ENCODE peak calls at places on chromosomes 3 and 15, in ten cellular contexts. S is endothelial cell of umbilical vein, D is Peyer's patch, O is H1, L is AG04450, Y is HCT116, Q is right lobe of liver, P is small intestine, A is tibial artery, B is right atrium auricular region. J is an unnamed sample.

GRCh38 chr15:90891346-90891949 is 7.1 kb downstream of the FES start:
- DNase-seq in S (no peak), D (no peak), O (no peak), L (no peak), Y (no peak), Q (peak; percentile 16), P (no peak), A (no peak), B (no peak), J (no peak)

GRCh38 chr3:125118600-125118999 is 62.8 kb upstream of the HEG1 start:
- DNase-seq in S (no peak), D (no peak), O (no peak), L (no peak), Y (no peak), Q (no peak), P (no peak), A (no peak), B (no peak), J (no peak)

GRCh38 chr3:45218578-45219390 is 7.3 kb downstream of the TMEM158 start:
- DNase-seq in S (no peak), D (no peak), O (no peak), L (peak; percentile 13), Y (no peak), Q (no peak), P (no peak), A (no peak), B (no peak), J (no peak)

GRCh38 chr3:179323197-179323901 is 518 bp downstream of the ZNF639 start:
- DNase-seq in S (peak; percentile 74), D (peak; percentile 81), O (peak; percentile 77), L (no peak), Y (no peak), Q (peak; percentile 76), P (peak; percentile 61), A (peak; percentile 81), B (peak; percentile 75), J (peak; percentile 80)

GRCh38 chr15:75024102-75024636 is 779 bp downstream of the PPCDC start:
- DNase-seq in S (peak; percentile 42), D (no peak), O (no peak), L (no peak), Y (no peak), Q (no peak), P (no peak), A (no peak), B (no peak), J (peak; percentile 45)

GRCh38 chr15:64975390-64975789 is 14.3 kb downstream of the SPG21 start:
- DNase-seq in S (no peak), D (no peak), O (no peak), L (no peak), Y (no peak), Q (no peak), P (no peak), A (no peak), B (no peak), J (no peak)

GRCh38 chr15:73988075-73988969 is 3.8 kb downstream of the STOML1 start:
- DNase-seq in S (no peak), D (no peak), O (no peak), L (no peak), Y (no peak), Q (no peak), P (no peak), A (no peak), B (no peak), J (no peak)

GRCh38 chr15:61037031-61037430 is 192.1 kb downstream of the RORA start:
- DNase-seq in S (peak; percentile 68), D (no peak), O (no peak), L (no peak), Y (no peak), Q (no peak), P (no peak), A (no peak), B (no peak), J (no peak)

GRCh38 chr15:22831473-22831872 is 7.0 kb upstream of the NIPA2 start:
- DNase-seq in S (no peak), D (no peak), O (no peak), L (no peak), Y (no peak), Q (no peak), P (no peak), A (no peak), B (no peak), J (no peak)

GRCh38 chr15:75791337-75791713 is 51.9 kb upstream of the UBE2Q2 start:
- DNase-seq in S (no peak), D (no peak), O (no peak), L (no peak), Y (no peak), Q (no peak), P (no peak), A (no peak), B (no peak), J (no peak)

GRCh38 chr3:48514431-48515227 is 10.7 kb upstream of the SHISA5 start:
- DNase-seq in S (no peak), D (no peak), O (no peak), L (no peak), Y (no peak), Q (no peak), P (no peak), A (no peak), B (no peak), J (no peak)

GRCh38 chr3:194121881-194122280 is 14.1 kb upstream of the HES1 start:
- DNase-seq in S (peak; percentile 48), D (no peak), O (no peak), L (no peak), Y (no peak), Q (no peak), P (peak; percentile 81), A (no peak), B (no peak), J (no peak)

DNA sequence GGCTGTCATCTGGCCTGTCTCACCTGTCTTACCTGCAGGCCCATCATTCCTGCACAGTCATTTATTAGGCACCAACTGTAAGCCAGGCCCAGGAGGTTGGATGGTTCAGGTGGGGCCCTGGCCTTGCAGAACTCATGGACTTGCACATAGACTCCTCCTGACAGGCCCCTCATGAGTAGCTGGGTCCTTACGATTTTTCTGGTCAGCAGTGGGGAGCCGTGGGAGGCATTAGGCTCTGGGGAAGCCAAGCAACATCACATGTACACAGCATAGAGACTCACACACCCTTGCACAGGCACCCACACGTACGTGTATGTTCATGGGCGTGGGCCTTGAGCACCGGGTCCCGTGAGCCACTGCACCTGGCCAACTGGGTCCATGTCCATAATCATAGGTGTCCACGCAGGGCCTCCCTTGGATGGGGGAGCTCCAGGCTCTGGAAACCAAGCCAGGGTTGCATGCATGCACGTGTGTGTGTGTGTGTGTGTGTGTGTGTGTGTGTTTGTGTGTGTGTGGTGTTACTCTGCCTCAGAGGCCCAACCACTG is 20.3 kb downstream of the CISH start:
- DNase-seq in S (no peak), D (no peak), O (no peak), L (no peak), Y (no peak), Q (no peak), P (no peak), A (no peak), B (no peak), J (no peak)
- H3K27ac ChIP-seq in S (no peak overlapping the region), D (peak overlapping the region; percentile 84), O (no peak overlapping the region), L (no peak overlapping the region), Y (no peak overlapping the region), Q (no peak overlapping the region), P (peak overlapping the region; percentile 15), A (no peak overlapping the region), B (no peak overlapping the region), J (no peak overlapping the region)

GRCh38 chr3:66001626-66002025 is 37.1 kb downstream of the MAGI1 start:
- DNase-seq in S (peak; percentile 74), D (no peak), O (no peak), L (no peak), Y (no peak), Q (no peak), P (no peak), A (no peak), B (no peak), J (no peak)
- H3K27ac ChIP-seq in S (no peak overlapping the region), D (no peak overlapping the region), O (no peak overlapping the region), L (no peak overlapping the region), Y (no peak overlapping the region), Q (no peak overlapping the region), P (no peak overlapping the region), A (no peak overlapping the region), B (no peak overlapping the region), J (no peak overlapping the region)

DNA sequence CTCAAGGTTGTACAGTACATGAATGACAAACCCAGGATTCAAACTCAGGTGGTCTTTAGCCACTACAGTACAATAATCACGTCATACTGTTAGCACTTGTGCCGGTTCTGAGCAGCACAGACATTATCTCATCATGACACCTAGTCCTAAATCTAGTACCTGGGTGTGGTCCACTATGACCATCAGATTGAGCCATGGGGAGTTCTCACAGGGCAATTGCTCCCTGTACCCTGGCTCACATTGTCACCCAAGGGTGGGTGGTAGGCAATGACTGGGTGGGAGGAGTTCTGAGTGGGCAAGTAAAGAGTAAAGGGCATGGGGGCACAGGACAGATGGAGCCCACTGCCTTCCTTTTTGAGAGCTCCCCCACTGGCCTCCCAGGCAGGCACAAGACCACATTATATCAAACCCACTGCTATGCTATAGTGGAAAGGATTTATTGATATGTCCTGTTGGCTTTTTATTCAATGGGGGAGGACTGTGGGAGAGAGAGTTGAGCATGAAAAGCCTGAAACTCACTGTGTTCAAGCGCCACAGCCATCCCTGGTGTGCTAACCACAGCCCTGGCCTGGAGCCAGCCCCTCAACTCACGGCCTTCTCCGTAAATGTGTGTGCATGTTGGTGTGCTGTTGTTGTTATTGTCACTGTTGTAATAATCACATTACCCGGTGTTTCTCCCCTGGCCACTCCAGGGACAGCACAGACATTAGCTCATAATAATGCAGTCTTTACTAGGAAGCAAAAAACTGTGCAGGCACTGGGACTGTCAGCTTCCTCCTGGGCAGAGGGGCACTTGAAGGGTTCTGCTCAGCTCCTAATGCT is 27.3 kb downstream of the ADCY5 start:
- DNase-seq in S (no peak), D (no peak), O (no peak), L (no peak), Y (no peak), Q (peak; percentile 49), P (peak; percentile 51), A (no peak), B (no peak), J (peak; percentile 57)
- H3K27ac ChIP-seq in S (no peak overlapping the region), D (no peak overlapping the region), O (no peak overlapping the region), L (no peak overlapping the region), Y (no peak overlapping the region), Q (no peak overlapping the region), P (no peak overlapping the region), A (peak overlapping the region; percentile 96), B (peak overlapping the region; percentile 91), J (no peak overlapping the region)

DNA sequence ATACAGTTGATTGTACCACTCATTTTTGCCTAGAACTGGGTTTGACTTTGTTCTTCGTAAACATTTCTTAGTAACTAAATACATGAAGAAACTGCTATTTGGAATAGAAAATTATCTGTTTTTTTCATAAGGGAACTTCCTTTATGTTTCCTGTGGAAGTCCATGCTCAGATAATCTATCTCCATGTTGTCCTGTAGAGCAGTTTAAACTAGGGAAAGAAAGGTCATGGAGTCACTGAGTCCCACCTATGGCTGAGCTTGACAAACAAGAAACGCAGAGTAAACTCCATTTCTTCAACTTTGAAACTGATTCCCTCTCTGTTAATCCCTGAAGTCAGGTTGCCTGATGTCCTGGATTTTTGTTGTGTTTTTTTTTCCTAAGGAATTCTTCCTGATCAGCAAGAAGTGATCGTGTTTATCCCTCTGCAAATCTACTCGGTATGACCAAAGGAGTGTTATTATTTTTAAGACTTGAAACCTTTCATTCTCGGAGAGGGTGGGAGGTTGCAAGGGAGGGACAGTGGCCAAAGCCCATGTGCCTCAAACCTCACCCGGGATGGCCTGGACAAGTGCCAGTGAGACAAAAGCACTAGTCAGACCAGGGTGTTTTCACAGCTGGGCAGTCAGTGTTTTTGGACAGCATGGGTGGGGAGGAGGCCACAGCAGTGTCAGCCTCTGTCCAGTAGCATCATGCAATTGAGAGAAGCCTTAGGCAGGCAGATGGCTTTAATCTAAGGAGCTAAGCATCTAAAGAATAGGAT is 129.8 kb upstream of the PHLDB2 start:
- DNase-seq in S (peak; percentile 56), D (no peak), O (no peak), L (no peak), Y (no peak), Q (no peak), P (no peak), A (peak; percentile 61), B (peak; percentile 77), J (peak; percentile 79)
- H3K27ac ChIP-seq in S (no peak overlapping the region), D (no peak overlapping the region), O (no peak overlapping the region), L (no peak overlapping the region), Y (peak overlapping the region; percentile 7), Q (no peak overlapping the region), P (no peak overlapping the region), A (peak overlapping the region; percentile 2), B (no peak overlapping the region), J (no peak overlapping the region)